ENCODE peak calls at places on chromosomes 2 and 18, in ten cellular contexts. One of them, this sample, is unnamed. For H3K9me3, the result is how much of the 10 kb centered on the place peaks cover.

GRCh38 chr18:37946324-37946723 is 380.7 kb upstream of the CELF4 start:
- DNase-seq in CD4-positive, alpha-beta T cell: no peak
- DNase-seq in tibial nerve: no peak
- DNase-seq in suprapubic skin: no peak
- DNase-seq in BE2C: no peak
- DNase-seq in GM23248: no peak
- DNase-seq in body of pancreas: no peak
- DNase-seq in mammary epithelial cell: no peak
- DNase-seq in stomach: no peak
- DNase-seq in H9: no peak
- DNase-seq in this sample: no peak

GRCh38 chr18:48961547-48961946 is 10.8 kb upstream of the SMAD7 start:
- DNase-seq in H9: no peak
- DNase-seq in mammary epithelial cell: no peak
- DNase-seq in BE2C: no peak
- DNase-seq in tibial nerve: no peak
- DNase-seq in GM23248: no peak
- DNase-seq in suprapubic skin: no peak
- DNase-seq in body of pancreas: no peak
- DNase-seq in CD4-positive, alpha-beta T cell: no peak
- DNase-seq in stomach: no peak
- DNase-seq in this sample: no peak

GRCh38 chr2:44535376-44535775 is 173.6 kb downstream of the CAMKMT start:
- DNase-seq in CD4-positive, alpha-beta T cell: no peak
- DNase-seq in GM23248: no peak
- DNase-seq in tibial nerve: no peak
- DNase-seq in body of pancreas: no peak
- DNase-seq in suprapubic skin: no peak
- DNase-seq in H9: no peak
- DNase-seq in mammary epithelial cell: no peak
- DNase-seq in stomach: no peak
- DNase-seq in BE2C: no peak
- DNase-seq in this sample: no peak

GRCh38 chr2:235095569-235095968 is 143.8 kb downstream of the SH3BP4 start:
- DNase-seq in CD4-positive, alpha-beta T cell: no peak
- DNase-seq in H9: no peak
- DNase-seq in stomach: no peak
- DNase-seq in body of pancreas: no peak
- DNase-seq in mammary epithelial cell: no peak
- DNase-seq in GM23248: peak
- DNase-seq in tibial nerve: no peak
- DNase-seq in BE2C: no peak
- DNase-seq in suprapubic skin: no peak
- DNase-seq in this sample: no peak

GRCh38 chr2:235194351-235194750 is 242.5 kb downstream of the SH3BP4 start:
- DNase-seq in stomach: no peak
- DNase-seq in BE2C: no peak
- DNase-seq in suprapubic skin: no peak
- DNase-seq in tibial nerve: no peak
- DNase-seq in GM23248: no peak
- DNase-seq in CD4-positive, alpha-beta T cell: no peak
- DNase-seq in mammary epithelial cell: peak
- DNase-seq in H9: no peak
- DNase-seq in body of pancreas: no peak
- DNase-seq in this sample: no peak

GRCh38 chr2:163658556-163658955 is 77.3 kb downstream of the FIGN start:
- DNase-seq in stomach: no peak
- DNase-seq in mammary epithelial cell: peak
- DNase-seq in H9: peak
- DNase-seq in GM23248: no peak
- DNase-seq in CD4-positive, alpha-beta T cell: no peak
- DNase-seq in tibial nerve: no peak
- DNase-seq in BE2C: no peak
- DNase-seq in body of pancreas: no peak
- DNase-seq in suprapubic skin: no peak
- DNase-seq in this sample: no peak

GRCh38 chr2:217193431-217194075 is 333.7 kb upstream of the TNP1 start:
- DNase-seq in mammary epithelial cell: peak
- DNase-seq in body of pancreas: no peak
- DNase-seq in suprapubic skin: no peak
- DNase-seq in BE2C: no peak
- DNase-seq in stomach: no peak
- DNase-seq in CD4-positive, alpha-beta T cell: no peak
- DNase-seq in GM23248: no peak
- DNase-seq in H9: no peak
- DNase-seq in tibial nerve: no peak
- DNase-seq in this sample: no peak

GRCh38 chr2:216315817-216316603 is 56.3 kb downstream of the MARCHF4 start:
- DNase-seq in suprapubic skin: no peak
- DNase-seq in body of pancreas: no peak
- DNase-seq in CD4-positive, alpha-beta T cell: no peak
- DNase-seq in GM23248: peak
- DNase-seq in mammary epithelial cell: peak
- DNase-seq in H9: peak
- DNase-seq in BE2C: peak
- DNase-seq in stomach: no peak
- DNase-seq in tibial nerve: no peak
- DNase-seq in this sample: no peak

GRCh38 chr18:3468066-3468705 is 18.2 kb downstream of the TGIF1 start:
- DNase-seq in CD4-positive, alpha-beta T cell: no peak
- DNase-seq in GM23248: no peak
- DNase-seq in mammary epithelial cell: no peak
- DNase-seq in body of pancreas: no peak
- DNase-seq in tibial nerve: no peak
- DNase-seq in H9: no peak
- DNase-seq in BE2C: no peak
- DNase-seq in stomach: no peak
- DNase-seq in suprapubic skin: no peak
- DNase-seq in this sample: no peak

GRCh38 chr18:3471141-3471648 is 21.2 kb downstream of the TGIF1 start:
- DNase-seq in tibial nerve: no peak
- DNase-seq in BE2C: no peak
- DNase-seq in CD4-positive, alpha-beta T cell: no peak
- DNase-seq in body of pancreas: no peak
- DNase-seq in mammary epithelial cell: no peak
- DNase-seq in suprapubic skin: no peak
- DNase-seq in stomach: no peak
- DNase-seq in H9: no peak
- DNase-seq in GM23248: no peak
- DNase-seq in this sample: no peak

GRCh38 chr18:3466051-3466450 is 16.1 kb downstream of the TGIF1 start:
- DNase-seq in suprapubic skin: no peak
- DNase-seq in CD4-positive, alpha-beta T cell: no peak
- DNase-seq in stomach: no peak
- DNase-seq in H9: no peak
- DNase-seq in tibial nerve: no peak
- DNase-seq in mammary epithelial cell: peak
- DNase-seq in BE2C: no peak
- DNase-seq in GM23248: peak
- DNase-seq in body of pancreas: no peak
- DNase-seq in this sample: no peak

GRCh38 chr18:3466872-3467271 is 16.9 kb downstream of the TGIF1 start:
- DNase-seq in GM23248: no peak
- DNase-seq in BE2C: no peak
- DNase-seq in H9: peak
- DNase-seq in suprapubic skin: no peak
- DNase-seq in mammary epithelial cell: no peak
- DNase-seq in CD4-positive, alpha-beta T cell: no peak
- DNase-seq in tibial nerve: no peak
- DNase-seq in stomach: no peak
- DNase-seq in body of pancreas: no peak
- DNase-seq in this sample: no peak

GRCh38 chr18:3468833-3469232 is 18.9 kb downstream of the TGIF1 start:
- DNase-seq in CD4-positive, alpha-beta T cell: no peak
- DNase-seq in H9: no peak
- DNase-seq in stomach: no peak
- DNase-seq in suprapubic skin: no peak
- DNase-seq in body of pancreas: no peak
- DNase-seq in tibial nerve: no peak
- DNase-seq in mammary epithelial cell: no peak
- DNase-seq in GM23248: no peak
- DNase-seq in BE2C: no peak
- DNase-seq in this sample: no peak
- H3K9me3 ChIP-seq in CD4-positive, alpha-beta T cell: under half
- H3K9me3 ChIP-seq in H9: under half
- H3K9me3 ChIP-seq in stomach: under half
- H3K9me3 ChIP-seq in suprapubic skin: under half
- H3K9me3 ChIP-seq in body of pancreas: under half
- H3K9me3 ChIP-seq in tibial nerve: under half
- H3K9me3 ChIP-seq in mammary epithelial cell: under half
- H3K9me3 ChIP-seq in GM23248: under half
- H3K9me3 ChIP-seq in BE2C: under half
- H3K9me3 ChIP-seq in this sample: under half

GRCh38 chr2:196131384-196131861 is 40.0 kb downstream of the STK17B start:
- DNase-seq in tibial nerve: no peak
- DNase-seq in suprapubic skin: peak
- DNase-seq in mammary epithelial cell: peak
- DNase-seq in BE2C: peak
- DNase-seq in CD4-positive, alpha-beta T cell: peak
- DNase-seq in GM23248: peak
- DNase-seq in H9: peak
- DNase-seq in stomach: peak
- DNase-seq in body of pancreas: no peak
- DNase-seq in this sample: no peak

GRCh38 chr2:196131949-196132925 is 39.1 kb downstream of the STK17B start:
- DNase-seq in suprapubic skin: no peak
- DNase-seq in mammary epithelial cell: no peak
- DNase-seq in CD4-positive, alpha-beta T cell: peak
- DNase-seq in stomach: no peak
- DNase-seq in tibial nerve: no peak
- DNase-seq in GM23248: peak
- DNase-seq in body of pancreas: no peak
- DNase-seq in H9: no peak
- DNase-seq in BE2C: peak
- DNase-seq in this sample: no peak

GRCh38 chr2:196136151-196136550 is 35.2 kb downstream of the STK17B start:
- DNase-seq in CD4-positive, alpha-beta T cell: no peak
- DNase-seq in mammary epithelial cell: no peak
- DNase-seq in suprapubic skin: no peak
- DNase-seq in tibial nerve: no peak
- DNase-seq in GM23248: peak
- DNase-seq in H9: no peak
- DNase-seq in stomach: no peak
- DNase-seq in BE2C: no peak
- DNase-seq in body of pancreas: no peak
- DNase-seq in this sample: no peak

GRCh38 chr2:196140213-196140612 is 31.2 kb downstream of the STK17B start:
- DNase-seq in BE2C: no peak
- DNase-seq in GM23248: no peak
- DNase-seq in mammary epithelial cell: no peak
- DNase-seq in CD4-positive, alpha-beta T cell: no peak
- DNase-seq in body of pancreas: no peak
- DNase-seq in stomach: no peak
- DNase-seq in suprapubic skin: no peak
- DNase-seq in tibial nerve: no peak
- DNase-seq in H9: no peak
- DNase-seq in this sample: no peak

GRCh38 chr2:196137271-196137670 is 34.1 kb downstream of the STK17B start:
- DNase-seq in mammary epithelial cell: no peak
- DNase-seq in body of pancreas: no peak
- DNase-seq in GM23248: peak
- DNase-seq in suprapubic skin: no peak
- DNase-seq in stomach: no peak
- DNase-seq in CD4-positive, alpha-beta T cell: no peak
- DNase-seq in tibial nerve: no peak
- DNase-seq in H9: no peak
- DNase-seq in BE2C: no peak
- DNase-seq in this sample: no peak
- H3K9me3 ChIP-seq in mammary epithelial cell: under half
- H3K9me3 ChIP-seq in body of pancreas: under half
- H3K9me3 ChIP-seq in GM23248: under half
- H3K9me3 ChIP-seq in suprapubic skin: under half
- H3K9me3 ChIP-seq in stomach: under half
- H3K9me3 ChIP-seq in CD4-positive, alpha-beta T cell: under half
- H3K9me3 ChIP-seq in tibial nerve: under half
- H3K9me3 ChIP-seq in H9: under half
- H3K9me3 ChIP-seq in BE2C: under half
- H3K9me3 ChIP-seq in this sample: under half

GRCh38 chr18:78557371-78557770 is 422.2 kb upstream of the SALL3 start:
- DNase-seq in BE2C: no peak
- DNase-seq in stomach: no peak
- DNase-seq in tibial nerve: no peak
- DNase-seq in H9: no peak
- DNase-seq in GM23248: no peak
- DNase-seq in suprapubic skin: no peak
- DNase-seq in mammary epithelial cell: no peak
- DNase-seq in body of pancreas: no peak
- DNase-seq in CD4-positive, alpha-beta T cell: no peak
- DNase-seq in this sample: no peak

GRCh38 chr18:78558948-78559347 is 420.7 kb upstream of the SALL3 start:
- DNase-seq in H9: no peak
- DNase-seq in CD4-positive, alpha-beta T cell: no peak
- DNase-seq in body of pancreas: no peak
- DNase-seq in tibial nerve: no peak
- DNase-seq in BE2C: peak
- DNase-seq in stomach: no peak
- DNase-seq in mammary epithelial cell: no peak
- DNase-seq in suprapubic skin: no peak
- DNase-seq in GM23248: no peak
- DNase-seq in this sample: no peak

GRCh38 chr18:78559584-78559983 is 420.0 kb upstream of the SALL3 start:
- DNase-seq in mammary epithelial cell: no peak
- DNase-seq in GM23248: no peak
- DNase-seq in tibial nerve: no peak
- DNase-seq in stomach: no peak
- DNase-seq in BE2C: no peak
- DNase-seq in H9: no peak
- DNase-seq in CD4-positive, alpha-beta T cell: no peak
- DNase-seq in suprapubic skin: no peak
- DNase-seq in body of pancreas: no peak
- DNase-seq in this sample: no peak

GRCh38 chr18:78558101-78558810 is 421.4 kb upstream of the SALL3 start:
- DNase-seq in mammary epithelial cell: no peak
- DNase-seq in H9: no peak
- DNase-seq in BE2C: no peak
- DNase-seq in GM23248: no peak
- DNase-seq in CD4-positive, alpha-beta T cell: no peak
- DNase-seq in suprapubic skin: no peak
- DNase-seq in body of pancreas: no peak
- DNase-seq in stomach: no peak
- DNase-seq in tibial nerve: no peak
- DNase-seq in this sample: no peak

DNA sequence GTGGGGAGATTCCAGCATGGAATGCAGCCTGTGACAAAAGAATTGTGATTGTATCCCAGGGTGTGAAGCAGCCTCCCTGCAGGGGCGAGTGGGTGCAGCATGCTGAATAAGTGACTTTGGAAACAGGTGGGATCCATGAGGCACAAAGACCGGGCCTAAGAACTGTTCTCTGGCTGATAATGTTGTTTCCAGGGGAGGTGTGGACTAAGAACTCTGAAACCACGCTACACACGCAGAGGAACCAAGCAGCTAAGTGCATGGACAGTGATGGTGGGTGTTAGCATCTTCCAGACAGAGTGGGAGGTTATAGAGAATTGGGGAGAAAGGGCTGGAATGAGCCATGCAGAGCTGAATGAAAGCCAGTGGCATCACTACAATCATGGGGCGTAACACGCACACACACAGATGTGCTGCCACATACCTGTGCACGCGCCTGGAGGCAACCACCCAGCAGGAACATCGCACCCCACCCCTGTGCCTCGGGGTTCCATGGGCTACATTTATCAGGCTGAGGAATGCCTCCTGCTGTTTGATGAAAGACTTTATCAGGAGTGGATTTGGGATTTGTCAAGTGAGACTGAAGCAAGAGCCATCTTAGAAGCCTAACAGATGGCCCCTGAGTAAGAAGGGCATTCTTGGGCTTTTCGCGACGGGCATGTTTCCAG is 424.5 kb upstream of the SALL3 start:
- DNase-seq in GM23248: no peak
- DNase-seq in mammary epithelial cell: no peak
- DNase-seq in BE2C: no peak
- DNase-seq in CD4-positive, alpha-beta T cell: no peak
- DNase-seq in body of pancreas: no peak
- DNase-seq in stomach: no peak
- DNase-seq in H9: no peak
- DNase-seq in tibial nerve: no peak
- DNase-seq in suprapubic skin: no peak
- DNase-seq in this sample: no peak
- H3K9me3 ChIP-seq in GM23248: under half
- H3K9me3 ChIP-seq in mammary epithelial cell: under half
- H3K9me3 ChIP-seq in BE2C: under half
- H3K9me3 ChIP-seq in CD4-positive, alpha-beta T cell: under half
- H3K9me3 ChIP-seq in body of pancreas: under half
- H3K9me3 ChIP-seq in stomach: under half
- H3K9me3 ChIP-seq in H9: under half
- H3K9me3 ChIP-seq in tibial nerve: under half
- H3K9me3 ChIP-seq in suprapubic skin: under half
- H3K9me3 ChIP-seq in this sample: under half

GRCh38 chr18:14921547-14921946 is 173.6 kb downstream of the ANKRD30B start:
- DNase-seq in CD4-positive, alpha-beta T cell: no peak
- DNase-seq in GM23248: no peak
- DNase-seq in tibial nerve: no peak
- DNase-seq in body of pancreas: no peak
- DNase-seq in H9: no peak
- DNase-seq in suprapubic skin: no peak
- DNase-seq in mammary epithelial cell: no peak
- DNase-seq in stomach: no peak
- DNase-seq in BE2C: no peak
- DNase-seq in this sample: no peak
- H3K9me3 ChIP-seq in CD4-positive, alpha-beta T cell: under half
- H3K9me3 ChIP-seq in GM23248: under half
- H3K9me3 ChIP-seq in tibial nerve: under half
- H3K9me3 ChIP-seq in body of pancreas: under half
- H3K9me3 ChIP-seq in H9: half or more
- H3K9me3 ChIP-seq in suprapubic skin: under half
- H3K9me3 ChIP-seq in mammary epithelial cell: under half
- H3K9me3 ChIP-seq in stomach: under half
- H3K9me3 ChIP-seq in BE2C: under half
- H3K9me3 ChIP-seq in this sample: under half

This sample was measured in RWPE2.